ENCODE peak calls at places on chromosomes 11 and 22, in nine cellular contexts. One of them, this sample, is unnamed. For H3K4me1, the result is how much of the 10 kb centered on the place peaks cover.

GRCh38 chr22:26671317-26672059 is 14.1 kb downstream of the MIAT start:
- DNase-seq in adrenal gland: peak
- DNase-seq in testis: no peak
- DNase-seq in neural progenitor cell: no peak
- DNase-seq in fibroblast of lung: no peak
- DNase-seq in DND-41: peak
- DNase-seq in small intestine: peak
- DNase-seq in endothelial cell of umbilical vein: no peak
- DNase-seq in HCT116: no peak
- DNase-seq in this sample: peak

GRCh38 chr11:2814751-2815150 is 70.8 kb downstream of the CDKN1C start:
- DNase-seq in HCT116: no peak
- DNase-seq in endothelial cell of umbilical vein: no peak
- DNase-seq in fibroblast of lung: no peak
- DNase-seq in adrenal gland: no peak
- DNase-seq in testis: no peak
- DNase-seq in neural progenitor cell: no peak
- DNase-seq in small intestine: no peak
- DNase-seq in DND-41: no peak
- DNase-seq in this sample: no peak

GRCh38 chr11:75563501-75563977 is 1.5 kb downstream of the SERPINH1 start:
- DNase-seq in fibroblast of lung: no peak
- DNase-seq in DND-41: no peak
- DNase-seq in HCT116: no peak
- DNase-seq in endothelial cell of umbilical vein: peak
- DNase-seq in small intestine: no peak
- DNase-seq in testis: no peak
- DNase-seq in adrenal gland: no peak
- DNase-seq in neural progenitor cell: no peak
- DNase-seq in this sample: no peak

GRCh38 chr22:30007361-30007760 is 72.9 kb upstream of the HORMAD2 start:
- DNase-seq in neural progenitor cell: no peak
- DNase-seq in HCT116: no peak
- DNase-seq in adrenal gland: no peak
- DNase-seq in DND-41: no peak
- DNase-seq in testis: no peak
- DNase-seq in small intestine: no peak
- DNase-seq in endothelial cell of umbilical vein: no peak
- DNase-seq in fibroblast of lung: no peak
- DNase-seq in this sample: no peak

GRCh38 chr11:57405271-57405890 is 14.9 kb upstream of the PRG2 start:
- DNase-seq in endothelial cell of umbilical vein: no peak
- DNase-seq in adrenal gland: no peak
- DNase-seq in DND-41: no peak
- DNase-seq in fibroblast of lung: no peak
- DNase-seq in HCT116: no peak
- DNase-seq in small intestine: no peak
- DNase-seq in testis: no peak
- DNase-seq in neural progenitor cell: no peak
- DNase-seq in this sample: no peak

GRCh38 chr22:19703869-19704268 is 10.4 kb upstream of the SEPTIN5 start:
- DNase-seq in small intestine: peak
- DNase-seq in DND-41: no peak
- DNase-seq in endothelial cell of umbilical vein: no peak
- DNase-seq in testis: peak
- DNase-seq in adrenal gland: no peak
- DNase-seq in HCT116: no peak
- DNase-seq in neural progenitor cell: no peak
- DNase-seq in fibroblast of lung: no peak
- DNase-seq in this sample: no peak

GRCh38 chr22:19535001-19535400 is 10.8 kb upstream of the CLDN5 start:
- DNase-seq in small intestine: no peak
- DNase-seq in fibroblast of lung: no peak
- DNase-seq in endothelial cell of umbilical vein: peak
- DNase-seq in testis: no peak
- DNase-seq in DND-41: peak
- DNase-seq in HCT116: no peak
- DNase-seq in neural progenitor cell: no peak
- DNase-seq in adrenal gland: no peak
- DNase-seq in this sample: no peak

GRCh38 chr11:48087974-48088681 is 107.8 kb downstream of the PTPRJ start:
- DNase-seq in adrenal gland: peak
- DNase-seq in DND-41: no peak
- DNase-seq in endothelial cell of umbilical vein: peak
- DNase-seq in neural progenitor cell: no peak
- DNase-seq in small intestine: peak
- DNase-seq in HCT116: no peak
- DNase-seq in fibroblast of lung: no peak
- DNase-seq in testis: peak
- DNase-seq in this sample: no peak

GRCh38 chr11:60221706-60222105 is 21.2 kb downstream of the MS4A4E start:
- DNase-seq in DND-41: no peak
- DNase-seq in testis: no peak
- DNase-seq in HCT116: no peak
- DNase-seq in adrenal gland: no peak
- DNase-seq in endothelial cell of umbilical vein: no peak
- DNase-seq in fibroblast of lung: no peak
- DNase-seq in small intestine: no peak
- DNase-seq in neural progenitor cell: no peak
- DNase-seq in this sample: no peak

GRCh38 chr11:65898656-65899355 is 1.4 kb downstream of the FOSL1 start:
- DNase-seq in endothelial cell of umbilical vein: no peak
- DNase-seq in testis: no peak
- DNase-seq in fibroblast of lung: peak
- DNase-seq in adrenal gland: no peak
- DNase-seq in DND-41: no peak
- DNase-seq in small intestine: no peak
- DNase-seq in HCT116: no peak
- DNase-seq in neural progenitor cell: no peak
- DNase-seq in this sample: no peak

GRCh38 chr11:109342261-109342660 is 79.7 kb upstream of the C11orf87 start:
- DNase-seq in DND-41: no peak
- DNase-seq in endothelial cell of umbilical vein: no peak
- DNase-seq in HCT116: no peak
- DNase-seq in small intestine: no peak
- DNase-seq in testis: no peak
- DNase-seq in neural progenitor cell: no peak
- DNase-seq in fibroblast of lung: no peak
- DNase-seq in adrenal gland: no peak
- DNase-seq in this sample: no peak

GRCh38 chr22:18998998-18999397 is 62.9 kb upstream of the PRODH start:
- DNase-seq in HCT116: no peak
- DNase-seq in endothelial cell of umbilical vein: no peak
- DNase-seq in adrenal gland: peak
- DNase-seq in small intestine: no peak
- DNase-seq in testis: no peak
- DNase-seq in neural progenitor cell: peak
- DNase-seq in DND-41: no peak
- DNase-seq in fibroblast of lung: no peak
- DNase-seq in this sample: no peak

GRCh38 chr11:46112961-46113617 is 8.2 kb downstream of the PHF21A start:
- DNase-seq in fibroblast of lung: peak
- DNase-seq in small intestine: peak
- DNase-seq in DND-41: peak
- DNase-seq in neural progenitor cell: peak
- DNase-seq in testis: peak
- DNase-seq in adrenal gland: no peak
- DNase-seq in HCT116: peak
- DNase-seq in endothelial cell of umbilical vein: peak
- DNase-seq in this sample: peak

GRCh38 chr22:42994917-42995562 is 19.9 kb downstream of the PACSIN2 start:
- DNase-seq in DND-41: no peak
- DNase-seq in endothelial cell of umbilical vein: peak
- DNase-seq in neural progenitor cell: no peak
- DNase-seq in HCT116: no peak
- DNase-seq in testis: peak
- DNase-seq in small intestine: peak
- DNase-seq in fibroblast of lung: peak
- DNase-seq in adrenal gland: peak
- DNase-seq in this sample: no peak

GRCh38 chr22:42162728-42163489 is 32.3 kb upstream of the CYP2D6 start:
- DNase-seq in fibroblast of lung: no peak
- DNase-seq in endothelial cell of umbilical vein: no peak
- DNase-seq in small intestine: no peak
- DNase-seq in testis: no peak
- DNase-seq in neural progenitor cell: no peak
- DNase-seq in adrenal gland: no peak
- DNase-seq in DND-41: no peak
- DNase-seq in HCT116: no peak
- DNase-seq in this sample: no peak

GRCh38 chr11:123386746-123387510 is 43.1 kb upstream of the GRAMD1B start:
- DNase-seq in HCT116: no peak
- DNase-seq in fibroblast of lung: no peak
- DNase-seq in DND-41: no peak
- DNase-seq in endothelial cell of umbilical vein: no peak
- DNase-seq in adrenal gland: no peak
- DNase-seq in neural progenitor cell: no peak
- DNase-seq in small intestine: no peak
- DNase-seq in testis: no peak
- DNase-seq in this sample: no peak

GRCh38 chr11:14054708-14055107 is 92.2 kb downstream of the SPON1 start:
- DNase-seq in HCT116: no peak
- DNase-seq in small intestine: no peak
- DNase-seq in endothelial cell of umbilical vein: no peak
- DNase-seq in neural progenitor cell: no peak
- DNase-seq in adrenal gland: no peak
- DNase-seq in fibroblast of lung: peak
- DNase-seq in testis: no peak
- DNase-seq in DND-41: peak
- DNase-seq in this sample: no peak

DNA sequence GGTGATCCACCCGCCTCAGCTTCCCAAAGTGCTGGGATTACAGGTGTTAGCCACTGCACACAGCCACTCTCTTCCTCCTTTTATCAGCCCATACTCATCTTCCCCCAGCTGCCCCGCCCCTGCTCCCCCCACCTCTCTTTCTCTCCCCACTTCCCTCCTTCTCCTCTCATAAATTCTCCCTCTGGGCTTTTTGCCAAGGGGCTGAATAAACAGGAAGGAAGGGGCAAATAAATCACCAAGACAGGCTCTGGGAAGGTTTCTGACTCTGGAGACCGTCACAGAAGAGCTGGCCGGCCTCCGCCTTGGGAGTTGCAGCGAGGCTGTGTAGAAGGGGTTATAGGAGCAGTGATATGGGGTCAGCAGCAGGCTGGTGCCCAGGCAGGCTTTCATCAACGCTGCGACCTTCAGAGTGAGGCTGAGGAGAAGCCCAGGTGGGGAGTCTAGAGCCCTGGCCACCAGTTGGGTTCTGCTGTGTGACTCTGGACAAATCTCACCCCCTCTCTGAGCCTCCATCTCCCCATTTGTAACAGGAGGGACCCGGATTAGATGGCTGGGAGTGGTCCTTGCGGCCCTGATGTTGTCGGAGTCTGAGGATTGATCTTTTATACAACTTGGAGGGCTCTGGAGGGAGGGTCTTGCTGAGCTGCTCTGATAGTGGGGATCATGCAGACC is 62.6 kb upstream of the RASD2 start:
- DNase-seq in testis: no peak
- DNase-seq in adrenal gland: peak
- DNase-seq in DND-41: no peak
- DNase-seq in HCT116: peak
- DNase-seq in small intestine: peak
- DNase-seq in fibroblast of lung: peak
- DNase-seq in neural progenitor cell: no peak
- DNase-seq in endothelial cell of umbilical vein: peak
- DNase-seq in this sample: no peak
- H3K27ac ChIP-seq in testis: no peak
- H3K27ac ChIP-seq in adrenal gland: peak
- H3K27ac ChIP-seq in DND-41: no peak
- H3K27ac ChIP-seq in HCT116: peak
- H3K27ac ChIP-seq in small intestine: no peak
- H3K27ac ChIP-seq in fibroblast of lung: no peak
- H3K27ac ChIP-seq in neural progenitor cell: no peak
- H3K27ac ChIP-seq in endothelial cell of umbilical vein: no peak
- H3K27ac ChIP-seq in this sample: no peak

DNA sequence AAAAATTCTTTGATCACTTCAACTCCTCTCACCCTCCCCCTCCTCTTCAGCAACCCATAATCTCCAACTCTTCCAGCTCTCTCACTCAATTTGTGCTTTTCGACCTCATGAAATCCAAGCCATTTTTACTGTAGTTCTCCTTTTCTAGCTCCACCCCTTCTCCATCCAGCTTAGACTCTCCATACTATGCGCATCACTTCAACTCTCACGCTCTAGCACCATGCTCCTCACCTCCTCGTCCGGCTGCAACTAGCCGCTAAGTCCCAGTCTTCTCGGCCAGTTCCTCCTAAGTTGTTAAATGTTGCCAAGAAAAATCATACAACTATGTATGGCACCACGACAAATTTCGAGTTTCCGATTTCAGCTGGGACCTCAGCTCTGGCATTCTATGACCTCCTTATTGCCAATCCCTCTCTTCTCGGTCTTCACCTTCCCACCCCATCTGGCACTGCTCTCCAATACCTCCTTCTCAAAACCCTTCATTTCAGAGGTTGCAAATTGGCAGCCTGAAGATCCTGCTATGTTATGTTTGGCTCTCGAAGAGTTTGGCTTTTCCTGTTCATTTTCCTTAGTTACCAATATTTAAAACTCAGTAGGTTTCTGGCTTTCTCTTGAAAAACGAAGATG is 1.1 kb downstream of the ZNF70 start:
- DNase-seq in testis: no peak
- DNase-seq in endothelial cell of umbilical vein: peak
- DNase-seq in neural progenitor cell: no peak
- DNase-seq in adrenal gland: no peak
- DNase-seq in fibroblast of lung: no peak
- DNase-seq in small intestine: no peak
- DNase-seq in DND-41: no peak
- DNase-seq in HCT116: no peak
- DNase-seq in this sample: no peak
- H3K4me3 ChIP-seq in testis: no peak
- H3K4me3 ChIP-seq in endothelial cell of umbilical vein: peak
- H3K4me3 ChIP-seq in neural progenitor cell: peak
- H3K4me3 ChIP-seq in adrenal gland: peak
- H3K4me3 ChIP-seq in fibroblast of lung: peak
- H3K4me3 ChIP-seq in small intestine: no peak
- H3K4me3 ChIP-seq in DND-41: peak
- H3K4me3 ChIP-seq in HCT116: peak
- H3K4me3 ChIP-seq in this sample: peak

DNA sequence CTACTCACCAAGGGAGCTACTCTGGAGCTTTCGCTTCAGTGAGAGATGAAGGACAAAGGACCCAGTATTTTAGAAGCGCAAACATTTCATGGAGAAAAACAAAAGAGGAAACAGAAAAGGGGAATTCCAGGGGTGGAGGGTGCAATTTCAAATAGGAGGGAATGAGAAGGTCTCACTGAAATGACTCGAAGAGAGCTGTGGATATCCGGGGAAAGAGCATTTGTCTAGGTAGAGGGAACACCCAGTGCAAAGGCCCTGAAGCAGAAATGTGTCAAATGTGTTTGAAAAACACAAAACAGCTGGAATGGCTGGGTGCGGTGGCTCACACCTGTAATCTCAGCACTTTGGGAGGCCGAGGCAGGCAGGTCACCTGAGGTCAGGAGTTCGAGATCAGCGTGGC is 2.4 kb downstream of the RPS19BP1 start:
- DNase-seq in testis: no peak
- DNase-seq in neural progenitor cell: no peak
- DNase-seq in small intestine: no peak
- DNase-seq in HCT116: no peak
- DNase-seq in fibroblast of lung: no peak
- DNase-seq in endothelial cell of umbilical vein: no peak
- DNase-seq in DND-41: no peak
- DNase-seq in adrenal gland: no peak
- DNase-seq in this sample: no peak
- H3K4me1 ChIP-seq in testis: under half
- H3K4me1 ChIP-seq in neural progenitor cell: under half
- H3K4me1 ChIP-seq in small intestine: under half
- H3K4me1 ChIP-seq in HCT116: under half
- H3K4me1 ChIP-seq in fibroblast of lung: under half
- H3K4me1 ChIP-seq in endothelial cell of umbilical vein: under half
- H3K4me1 ChIP-seq in DND-41: half or more
- H3K4me1 ChIP-seq in adrenal gland: half or more
- H3K4me1 ChIP-seq in this sample: half or more

GRCh38 chr22:25082096-25082495 is 117.6 kb upstream of the CRYBB3 start:
- DNase-seq in small intestine: no peak
- DNase-seq in fibroblast of lung: no peak
- DNase-seq in endothelial cell of umbilical vein: no peak
- DNase-seq in adrenal gland: no peak
- DNase-seq in HCT116: no peak
- DNase-seq in testis: no peak
- DNase-seq in DND-41: no peak
- DNase-seq in neural progenitor cell: no peak
- DNase-seq in this sample: no peak
- H3K27ac ChIP-seq in small intestine: no peak
- H3K27ac ChIP-seq in fibroblast of lung: no peak
- H3K27ac ChIP-seq in endothelial cell of umbilical vein: no peak
- H3K27ac ChIP-seq in adrenal gland: no peak
- H3K27ac ChIP-seq in HCT116: no peak
- H3K27ac ChIP-seq in testis: no peak
- H3K27ac ChIP-seq in DND-41: no peak
- H3K27ac ChIP-seq in neural progenitor cell: no peak
- H3K27ac ChIP-seq in this sample: no peak

This sample was measured in CD4-positive, CD25-positive, alpha-beta regulatory T cell.